ENCODE peak calls at places on chromosomes 12 and 14, in four cellular contexts. M, K, Q and P are unnamed samples.

GRCh38 chr14:60174352-60175254 is 9.4 kb upstream of the DHRS7 start:
- DNase-seq in Q (no peak), M (no peak), K (no peak), P (no peak)

GRCh38 chr14:104957146-104958113 is 20.7 kb downstream of the AHNAK2 start:
- DNase-seq in K (peak), M (no peak), Q (peak), P (peak)

GRCh38 chr12:49225551-49226166 is 36.8 kb upstream of the TUBA1A start:
- DNase-seq in M (no peak), K (peak), Q (no peak), P (peak)

GRCh38 chr12:1691123-1692007 is 495 bp downstream of the ADIPOR2 start:
- DNase-seq in K (no peak), M (no peak), Q (peak), P (no peak)

GRCh38 chr12:60693019-60693626 is 1097.3 kb downstream of the SLC16A7 start:
- DNase-seq in K (peak), Q (no peak), M (no peak), P (no peak)

GRCh38 chr12:116924558-116925453 is 14.1 kb downstream of the FBXW8 start:
- DNase-seq in Q (no peak), K (peak), M (peak), P (peak)

GRCh38 chr14:30283822-30284446 is 275.0 kb upstream of the G2E3 start:
- DNase-seq in M (no peak), Q (no peak), K (peak), P (peak)

GRCh38 chr12:60101715-60102114 is 505.9 kb downstream of the SLC16A7 start:
- DNase-seq in M (no peak), Q (no peak), K (no peak), P (peak)

GRCh38 chr14:104954746-104955395 is 23.3 kb downstream of the AHNAK2 start:
- DNase-seq in Q (no peak), K (no peak), M (no peak), P (no peak)

GRCh38 chr12:12616512-12617275 is 5.0 kb downstream of the CREBL2 start:
- DNase-seq in Q (no peak), K (peak), M (no peak), P (no peak)

GRCh38 chr12:91413591-91413990 is 231.0 kb upstream of the DCN start:
- DNase-seq in Q (no peak), M (no peak), K (peak), P (peak)

GRCh38 chr12:26318661-26319068 is 123.3 kb downstream of the SSPN start:
- DNase-seq in M (peak), Q (peak), K (peak), P (peak)

GRCh38 chr12:26017484-26018211 is 59.2 kb downstream of the RASSF8 start:
- DNase-seq in K (peak), Q (no peak), M (no peak), P (peak)

GRCh38 chr12:48686615-48687334 is 4.7 kb upstream of the KANSL2 start:
- DNase-seq in Q (no peak), K (no peak), M (no peak), P (no peak)

GRCh38 chr14:80237142-80237541 is 25.8 kb upstream of the DIO2 start:
- DNase-seq in K (no peak), M (no peak), Q (no peak), P (no peak)

GRCh38 chr14:86055512-86055911 is 525.6 kb downstream of the FLRT2 start:
- DNase-seq in K (peak), M (no peak), Q (no peak), P (peak)

GRCh38 chr12:123936956-123937706 is 35.5 kb downstream of the CCDC92 start:
- DNase-seq in M (no peak), K (no peak), Q (no peak), P (no peak)

GRCh38 chr12:123940627-123940966 is 32.0 kb downstream of the CCDC92 start:
- DNase-seq in M (no peak), K (no peak), Q (no peak), P (no peak)

GRCh38 chr12:123939716-123940626 is 32.7 kb downstream of the CCDC92 start:
- DNase-seq in K (no peak), Q (no peak), M (no peak), P (no peak)

GRCh38 chr12:123937707-123938600 is 34.7 kb downstream of the CCDC92 start:
- DNase-seq in M (no peak), Q (no peak), K (no peak), P (no peak)

GRCh38 chr12:123938679-123939480 is 33.8 kb downstream of the CCDC92 start:
- DNase-seq in Q (no peak), K (no peak), M (no peak), P (no peak)
- H3K4me3 ChIP-seq in Q (no peak), K (no peak), M (no peak), P (no peak)

DNA sequence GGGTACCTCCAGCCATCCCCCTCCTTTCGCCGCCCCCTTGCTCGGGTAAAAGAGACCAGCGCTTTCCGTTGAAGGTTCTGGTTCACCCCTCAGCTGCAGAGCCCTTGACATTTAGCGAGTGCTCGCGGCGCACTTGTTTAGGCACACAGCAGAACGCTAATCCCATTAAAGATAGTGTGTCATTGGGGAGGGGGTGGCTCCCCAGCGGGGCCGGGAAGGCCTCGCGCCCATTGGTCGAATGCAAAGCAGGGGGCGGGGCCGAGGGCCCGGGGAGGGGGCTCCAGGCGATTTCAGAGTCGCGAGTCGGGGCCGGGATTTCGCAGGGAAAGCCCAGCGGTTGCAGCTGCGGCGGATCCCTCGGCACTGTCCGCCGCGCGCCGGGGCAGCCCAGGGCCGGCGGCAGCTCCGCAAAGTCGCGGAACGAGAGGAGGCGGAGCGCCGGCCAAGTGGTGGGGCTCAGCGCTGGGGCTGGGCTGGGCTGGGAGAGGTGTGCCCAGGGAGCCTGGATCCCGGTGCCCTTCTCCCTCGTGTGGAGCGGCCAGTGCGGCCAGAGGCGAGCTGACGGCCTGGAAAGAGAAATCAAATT is 122.9 kb downstream of the TSPAN9 start:
- DNase-seq in K (peak), M (no peak), Q (peak), P (peak)
- H3K4me3 ChIP-seq in K (peak), M (peak), Q (peak), P (peak)

DNA sequence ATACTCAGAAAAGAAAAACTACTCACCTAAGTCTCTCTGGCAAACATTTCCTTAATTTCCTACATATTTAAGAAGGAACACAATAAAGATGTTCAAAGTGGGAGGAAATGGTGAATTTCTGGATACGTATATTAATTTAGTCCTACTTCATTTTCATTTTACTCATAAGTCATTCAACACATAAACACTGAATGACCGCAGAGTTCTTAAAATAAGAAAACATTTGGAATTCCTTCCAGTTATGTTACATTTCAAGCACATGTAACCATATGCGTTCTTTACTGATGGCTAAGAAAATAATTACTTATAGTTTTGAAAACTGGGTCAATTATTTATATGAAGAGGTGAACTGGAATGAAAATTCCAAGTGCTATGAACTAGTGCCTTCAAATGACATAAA is 409.3 kb downstream of the BCAT1 start:
- DNase-seq in M (no peak), Q (no peak), K (peak), P (no peak)
- H3K4me3 ChIP-seq in M (no peak), Q (no peak), K (no peak), P (no peak)

DNA sequence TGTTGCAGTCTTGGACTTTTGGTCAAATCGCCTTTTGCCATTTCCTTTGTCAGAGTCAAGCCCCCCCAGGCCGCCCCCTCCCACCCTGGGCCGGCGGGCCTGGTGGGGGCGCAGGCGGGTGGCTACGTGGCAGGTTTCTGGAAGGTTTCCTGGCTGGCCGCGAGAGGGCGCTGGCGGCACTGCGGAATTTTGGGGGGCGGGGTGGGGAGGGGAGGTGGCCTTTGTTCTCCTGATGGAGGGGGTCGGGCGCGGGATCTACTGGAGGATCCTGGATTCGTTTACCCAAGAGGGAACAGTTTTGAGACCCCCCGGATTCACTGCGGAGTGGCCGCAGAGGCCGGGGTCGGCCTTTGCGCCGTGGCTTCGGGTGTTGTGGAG is 1.2 kb downstream of the MEG3 start:
- DNase-seq in M (no peak), Q (no peak), K (peak), P (peak)
- H3K4me3 ChIP-seq in M (peak), Q (peak), K (peak), P (peak)

GRCh38 chr12:101078881-101079280 is 131.2 kb downstream of the SLC5A8 start:
- DNase-seq in K (no peak), Q (no peak), M (no peak), P (no peak)
- H3K4me3 ChIP-seq in K (no peak), Q (no peak), M (no peak), P (no peak)